ENCODE peak calls at places on chromosomes 16 and 17, in four cellular contexts. One of them, this sample, is unnamed.

GRCh38 chr17:34451313-34451712 is 88.3 kb upstream of the CCL1 start:
- DNase-seq in stimulated activated naive CD4-positive, alpha-beta T cell treated with Interleukin-2 at 50 U/mL for 16 hours: no peak
- DNase-seq in bronchial epithelial cell: no peak
- DNase-seq in SW 1271: no peak
- DNase-seq in this sample: no peak

GRCh38 chr17:7857724-7858486 is at the start of gene CYB5D1:
- DNase-seq in stimulated activated naive CD4-positive, alpha-beta T cell treated with Interleukin-2 at 50 U/mL for 16 hours: peak; percentile 86
- DNase-seq in bronchial epithelial cell: no peak
- DNase-seq in SW 1271: peak; percentile 88
- DNase-seq in this sample: no peak

GRCh38 chr17:27282054-27282501 is 11.8 kb upstream of the WSB1 start:
- DNase-seq in SW 1271: no peak
- DNase-seq in bronchial epithelial cell: no peak
- DNase-seq in stimulated activated naive CD4-positive, alpha-beta T cell treated with Interleukin-2 at 50 U/mL for 16 hours: no peak
- DNase-seq in this sample: no peak

GRCh38 chr17:3888343-3889171 is 4.3 kb downstream of the CAMKK1 start:
- DNase-seq in SW 1271: no peak
- DNase-seq in bronchial epithelial cell: peak; percentile 83
- DNase-seq in stimulated activated naive CD4-positive, alpha-beta T cell treated with Interleukin-2 at 50 U/mL for 16 hours: no peak
- DNase-seq in this sample: peak; percentile 69

GRCh38 chr17:15414502-15415348 is 52.7 kb downstream of the CDRT4 start:
- DNase-seq in SW 1271: no peak
- DNase-seq in stimulated activated naive CD4-positive, alpha-beta T cell treated with Interleukin-2 at 50 U/mL for 16 hours: no peak
- DNase-seq in bronchial epithelial cell: no peak
- DNase-seq in this sample: no peak

GRCh38 chr16:6687593-6687992 is 645.1 kb upstream of the RBFOX1 start:
- DNase-seq in stimulated activated naive CD4-positive, alpha-beta T cell treated with Interleukin-2 at 50 U/mL for 16 hours: no peak
- DNase-seq in SW 1271: no peak
- DNase-seq in bronchial epithelial cell: no peak
- DNase-seq in this sample: no peak

GRCh38 chr16:4264546-4264945 is 8.3 kb downstream of the TFAP4 start:
- DNase-seq in SW 1271: no peak
- DNase-seq in stimulated activated naive CD4-positive, alpha-beta T cell treated with Interleukin-2 at 50 U/mL for 16 hours: no peak
- DNase-seq in bronchial epithelial cell: no peak
- DNase-seq in this sample: no peak

GRCh38 chr16:66036162-66036561 is 330.3 kb upstream of the CDH5 start:
- DNase-seq in bronchial epithelial cell: no peak
- DNase-seq in stimulated activated naive CD4-positive, alpha-beta T cell treated with Interleukin-2 at 50 U/mL for 16 hours: no peak
- DNase-seq in SW 1271: no peak
- DNase-seq in this sample: no peak

GRCh38 chr17:44908761-44909326 is 6.5 kb downstream of the GFAP start:
- DNase-seq in bronchial epithelial cell: no peak
- DNase-seq in stimulated activated naive CD4-positive, alpha-beta T cell treated with Interleukin-2 at 50 U/mL for 16 hours: no peak
- DNase-seq in SW 1271: no peak
- DNase-seq in this sample: no peak

GRCh38 chr16:57372372-57373116 is at the start of gene CX3CL1:
- DNase-seq in SW 1271: no peak
- DNase-seq in bronchial epithelial cell: peak; percentile 29
- DNase-seq in stimulated activated naive CD4-positive, alpha-beta T cell treated with Interleukin-2 at 50 U/mL for 16 hours: no peak
- DNase-seq in this sample: no peak

GRCh38 chr17:45144199-45145034 is 3.9 kb upstream of the HEXIM1 start:
- DNase-seq in SW 1271: no peak
- DNase-seq in stimulated activated naive CD4-positive, alpha-beta T cell treated with Interleukin-2 at 50 U/mL for 16 hours: peak; percentile 10
- DNase-seq in bronchial epithelial cell: no peak
- DNase-seq in this sample: no peak

GRCh38 chr16:89660146-89660545 is 2.5 kb downstream of the SPATA33 start:
- DNase-seq in SW 1271: no peak
- DNase-seq in stimulated activated naive CD4-positive, alpha-beta T cell treated with Interleukin-2 at 50 U/mL for 16 hours: no peak
- DNase-seq in bronchial epithelial cell: no peak
- DNase-seq in this sample: no peak

GRCh38 chr17:70668276-70668937 is 499.1 kb downstream of the KCNJ2 start:
- DNase-seq in SW 1271: no peak
- DNase-seq in bronchial epithelial cell: no peak
- DNase-seq in stimulated activated naive CD4-positive, alpha-beta T cell treated with Interleukin-2 at 50 U/mL for 16 hours: no peak
- DNase-seq in this sample: no peak